ENCODE peak calls at places on chromosomes 2 and 18, in six cellular contexts. V is astrocyte; N is endothelial cell of umbilical vein; W is CD4-positive, CD25-positive, alpha-beta regulatory T cell; U is MM.1S; P is IMR-90. S is an unnamed sample. For H3K9me3, the result is how much of the 10 kb centered on the place peaks cover.

GRCh38 chr2:99836670-99837069 is 305.7 kb downstream of the AFF3 start:
- DNase-seq in V (peak), N (no peak), W (no peak), U (no peak), P (no peak), S (peak)

GRCh38 chr2:112626604-112627059 is 19.1 kb upstream of the SLC20A1 start:
- DNase-seq in V (peak), N (peak), W (peak), U (peak), P (peak), S (peak)

GRCh38 chr2:100853909-100854810 is 34.2 kb downstream of the NPAS2 start:
- DNase-seq in V (no peak), N (no peak), W (no peak), U (no peak), P (no peak), S (no peak)

GRCh38 chr18:37484893-37485834 is 80.4 kb downstream of the CELF4 start:
- DNase-seq in V (no peak), N (no peak), W (no peak), U (no peak), P (peak), S (peak)

GRCh38 chr2:101717041-101717817 is 19.7 kb downstream of the MAP4K4 start:
- DNase-seq in V (no peak), N (no peak), W (peak), U (no peak), P (no peak), S (no peak)

GRCh38 chr2:30679416-30680088 is 127.7 kb downstream of the CAPN13 start:
- DNase-seq in V (peak), N (no peak), W (no peak), U (no peak), P (peak), S (no peak)

GRCh38 chr2:159982270-159982669 is 80.1 kb downstream of the PLA2R1 start:
- DNase-seq in V (peak), N (peak), W (no peak), U (no peak), P (peak), S (peak)

GRCh38 chr2:236679906-236680305 is 110.3 kb downstream of the ACKR3 start:
- DNase-seq in V (peak), N (no peak), W (no peak), U (no peak), P (peak), S (peak)

GRCh38 chr2:172196768-172197322 is 94.1 kb upstream of the DLX2 start:
- DNase-seq in V (peak), N (no peak), W (no peak), U (peak), P (peak), S (no peak)

GRCh38 chr2:28577796-28578680 is 82.2 kb downstream of the PLB1 start:
- DNase-seq in V (no peak), N (no peak), W (no peak), U (no peak), P (no peak), S (no peak)

GRCh38 chr2:13745324-13745723 is 887.2 kb upstream of the LRATD1 start:
- DNase-seq in V (no peak), N (no peak), W (no peak), U (no peak), P (no peak), S (peak)
- H3K9me3 ChIP-seq in V (under half), N (under half), W (under half), U (under half), P (under half), S (under half)

GRCh38 chr2:109268916-109269315 is 139.9 kb downstream of the SH3RF3 start:
- DNase-seq in V (no peak), N (no peak), W (no peak), U (no peak), P (no peak), S (no peak)
- H3K9me3 ChIP-seq in V (under half), N (under half), W (under half), U (under half), P (under half), S (under half)

DNA sequence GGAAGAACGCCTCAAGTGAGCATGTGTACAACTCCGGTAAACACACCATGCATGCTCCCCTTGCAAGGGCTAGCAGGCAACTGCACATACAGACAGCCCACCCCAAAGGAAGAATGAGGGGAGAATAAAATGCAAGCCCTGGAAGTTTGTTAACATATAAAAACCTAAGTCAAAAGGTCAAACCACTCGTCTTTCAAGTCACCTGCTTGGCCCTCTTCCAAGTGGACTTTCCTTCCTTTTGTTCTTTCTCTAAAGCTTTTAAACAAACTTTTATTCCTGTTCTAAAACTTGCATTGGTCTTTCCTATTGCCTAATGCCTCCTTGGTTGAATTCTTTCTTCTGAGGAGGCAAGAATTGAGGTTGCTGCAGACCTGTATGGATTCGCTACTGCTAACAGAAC is 5.2 kb upstream of the RPIA start:
- DNase-seq in V (no peak), N (no peak), W (no peak), U (no peak), P (no peak), S (no peak)
- H3K9me3 ChIP-seq in V (under half), N (under half), W (under half), U (under half), P (under half), S (under half)

GRCh38 chr2:132465917-132466316 is 49.3 kb downstream of the GPR39 start:
- DNase-seq in V (peak), N (no peak), W (no peak), U (no peak), P (peak), S (no peak)

GRCh38 chr2:132460781-132461180 is 44.2 kb downstream of the GPR39 start:
- DNase-seq in V (peak), N (no peak), W (no peak), U (no peak), P (no peak), S (no peak)

GRCh38 chr2:132463719-132464118 is 47.1 kb downstream of the GPR39 start:
- DNase-seq in V (no peak), N (no peak), W (no peak), U (no peak), P (no peak), S (no peak)

GRCh38 chr2:132466428-132467028 is 49.9 kb downstream of the GPR39 start:
- DNase-seq in V (no peak), N (no peak), W (no peak), U (no peak), P (no peak), S (no peak)

DNA sequence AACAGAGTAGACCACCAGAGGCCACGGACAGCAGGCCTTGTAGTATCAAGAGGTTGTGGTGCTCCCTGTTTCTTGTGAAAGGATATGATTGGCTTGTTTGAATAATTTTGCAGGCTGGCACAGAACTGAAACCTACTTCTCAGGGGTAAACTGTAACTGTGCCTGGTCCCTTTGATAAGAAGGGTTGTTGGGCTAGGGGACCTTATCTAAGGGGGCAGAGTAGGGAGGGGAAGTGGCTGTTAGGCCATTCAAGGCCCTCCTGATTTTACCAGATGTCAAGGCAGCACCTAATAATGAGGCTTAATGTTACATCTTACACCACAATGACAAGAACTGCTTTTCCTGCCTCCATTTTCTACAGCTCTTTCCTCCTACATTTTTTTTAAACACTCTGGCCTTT is 45.6 kb downstream of the GPR39 start:
- DNase-seq in V (no peak), N (no peak), W (no peak), U (no peak), P (no peak), S (no peak)
- H3K9me3 ChIP-seq in V (under half), N (under half), W (under half), U (under half), P (under half), S (half or more)